ENCODE peak calls at places on chromosomes 7 and 10, in six cellular contexts. S, V, H, R, T and K are unnamed samples.

GRCh38 chr10:92407305-92408016 is 116.5 kb downstream of the MARCHF5 start:
- DNase-seq in S (no peak), V (no peak), H (no peak), R (no peak), T (no peak), K (peak; percentile 71)

GRCh38 chr7:75532639-75533038 is 40.5 kb downstream of the SPDYE5 start:
- DNase-seq in S (no peak), V (no peak), H (no peak), R (no peak), T (no peak), K (no peak)

GRCh38 chr7:26608402-26608801 is 256.0 kb downstream of the SKAP2 start:
- DNase-seq in S (no peak), V (no peak), H (no peak), R (no peak), T (no peak), K (no peak)

GRCh38 chr10:127386606-127387327 is 162.3 kb upstream of the NPS start:
- DNase-seq in S (no peak), V (peak; percentile 81), H (no peak), R (no peak), T (no peak), K (no peak)

GRCh38 chr7:107528461-107528860 is 35.3 kb downstream of the COG5 start:
- DNase-seq in S (peak; percentile 18), V (no peak), H (no peak), R (no peak), T (no peak), K (peak; percentile 68)

GRCh38 chr7:135190703-135191102 is 20.2 kb upstream of the CYREN start:
- DNase-seq in S (no peak), V (no peak), H (no peak), R (no peak), T (no peak), K (peak; percentile 59)

GRCh38 chr10:11724938-11725776 is 17.0 kb upstream of the ECHDC3 start:
- DNase-seq in S (peak; percentile 15), V (no peak), H (no peak), R (no peak), T (peak; percentile 68), K (peak; percentile 56)

GRCh38 chr7:90345548-90346319 is 782 bp upstream of the GTPBP10 start:
- DNase-seq in S (no peak), V (peak; percentile 64), H (no peak), R (no peak), T (peak; percentile 41), K (peak; percentile 47)

GRCh38 chr10:129741280-129741977 is 222.6 kb downstream of the EBF3 start:
- DNase-seq in S (no peak), V (peak; percentile 25), H (no peak), R (no peak), T (peak; percentile 2), K (no peak)

GRCh38 chr7:158362912-158363905 is 224.4 kb downstream of the PTPRN2 start:
- DNase-seq in S (no peak), V (peak; percentile 88), H (no peak), R (no peak), T (peak; percentile 33), K (no peak)

GRCh38 chr7:39952378-39952777 is 2.3 kb downstream of the CDK13 start:
- DNase-seq in S (no peak), V (no peak), H (no peak), R (no peak), T (no peak), K (peak; percentile 5)

GRCh38 chr10:62934258-62934657 is 118.1 kb upstream of the EGR2 start:
- DNase-seq in S (no peak), V (no peak), H (no peak), R (no peak), T (no peak), K (peak; percentile 50)

GRCh38 chr7:125355899-125356298 is 426.3 kb upstream of the POT1 start:
- DNase-seq in S (no peak), V (no peak), H (no peak), R (no peak), T (no peak), K (no peak)

DNA sequence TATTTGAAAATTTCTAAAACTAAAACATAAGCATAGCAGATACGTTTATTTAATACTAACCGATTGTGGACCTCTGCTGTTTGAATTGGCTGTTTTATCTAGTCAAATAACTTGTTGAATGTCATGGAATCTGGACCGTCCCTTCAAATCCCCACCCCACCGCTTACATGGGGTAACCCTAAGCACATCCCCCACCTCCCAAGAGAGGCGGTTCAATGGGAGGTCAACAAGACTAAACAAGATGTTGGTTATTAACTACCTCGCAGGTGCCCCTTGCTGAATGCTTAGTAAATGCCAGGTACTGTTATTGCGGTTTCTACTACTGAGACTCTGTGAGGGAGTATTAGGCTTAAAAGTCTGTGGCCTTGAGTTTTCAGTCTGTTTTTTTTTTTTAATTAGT is 70.9 kb downstream of the DAGLB start:
- DNase-seq in S (no peak), V (no peak), H (no peak), R (no peak), T (peak; percentile 45), K (no peak)
- H3K4me1 ChIP-seq in S (peaks cover 9% of the 10 kb centered on the region), V (no peaks in the 10 kb centered on the region), H (no peaks in the 10 kb centered on the region), R (peaks cover 28% of the 10 kb centered on the region), T (peaks cover 14% of the 10 kb centered on the region), K (peaks cover 6% of the 10 kb centered on the region)

DNA sequence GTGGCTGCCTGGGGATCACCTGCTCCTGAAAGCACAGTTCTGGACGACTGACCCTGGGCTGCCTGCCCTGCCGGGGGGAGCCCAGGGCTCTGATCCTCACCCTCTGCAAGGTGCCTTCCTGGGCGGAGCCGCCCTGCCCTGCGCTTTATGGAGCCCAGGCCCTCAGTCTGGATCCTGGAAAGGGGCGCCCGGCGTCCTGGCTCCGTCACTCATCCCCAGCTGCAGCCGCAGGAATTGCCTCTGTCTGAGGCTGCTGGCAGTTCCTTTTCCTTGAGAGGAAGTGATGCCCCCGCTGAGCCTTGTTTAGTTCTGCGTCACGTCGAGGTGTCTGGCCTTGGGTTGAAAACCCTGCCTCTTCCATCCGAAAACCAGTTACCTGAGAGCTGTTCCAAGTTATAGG is 5.2 kb downstream of the MAFK start:
- DNase-seq in S (no peak), V (peak; percentile 65), H (no peak), R (no peak), T (no peak), K (no peak)
- H3K4me1 ChIP-seq in S (peaks cover 60% of the 10 kb centered on the region), V (peaks cover 11% of the 10 kb centered on the region), H (peaks cover 18% of the 10 kb centered on the region), R (peaks cover 24% of the 10 kb centered on the region), T (peaks cover 59% of the 10 kb centered on the region), K (peaks cover 33% of the 10 kb centered on the region)

DNA sequence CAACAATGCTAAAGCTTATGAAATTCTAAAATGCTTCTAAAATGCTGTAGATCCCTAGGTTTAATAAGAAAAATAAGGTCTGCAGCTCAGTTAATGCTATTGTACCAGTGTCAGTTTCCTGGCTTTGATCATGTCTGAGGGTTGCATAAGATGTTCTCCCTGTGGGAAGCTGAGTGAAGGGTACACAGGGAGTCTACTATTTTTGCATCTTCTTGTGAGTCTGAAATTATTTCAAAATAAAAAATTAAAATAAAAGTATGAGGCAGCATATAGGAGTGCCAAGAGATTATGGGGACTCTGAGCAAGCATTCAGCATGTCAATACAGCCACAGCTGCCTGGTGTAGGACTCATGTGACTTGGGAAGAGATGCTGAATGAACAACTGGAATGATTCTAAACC is 14.7 kb downstream of the CHST15 start:
- DNase-seq in S (no peak), V (no peak), H (no peak), R (no peak), T (no peak), K (no peak)
- H3K4me1 ChIP-seq in S (peaks cover 14% of the 10 kb centered on the region), V (no peaks in the 10 kb centered on the region), H (peaks cover 28% of the 10 kb centered on the region), R (no peaks in the 10 kb centered on the region), T (peaks cover 9% of the 10 kb centered on the region), K (no peaks in the 10 kb centered on the region)

DNA sequence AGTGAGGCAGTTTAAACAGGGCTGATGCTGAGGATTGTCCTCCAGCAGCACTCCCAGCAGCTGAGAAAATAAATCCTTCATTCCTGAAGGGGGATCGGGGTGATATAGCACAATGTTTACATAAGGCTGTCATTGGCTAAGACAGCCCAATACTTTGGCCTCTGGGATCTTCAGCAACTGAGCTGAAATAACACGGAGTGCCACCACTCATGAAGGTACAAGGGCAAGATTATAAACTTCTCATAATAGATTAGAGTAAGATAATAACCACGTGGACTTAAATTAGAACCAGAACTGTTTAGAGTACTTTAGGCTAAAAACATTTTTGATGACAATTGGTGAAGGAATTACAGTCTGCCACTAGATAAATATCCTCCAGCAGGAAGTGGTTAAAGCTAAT is 70.0 kb upstream of the PAPSS2 start:
- DNase-seq in S (no peak), V (no peak), H (no peak), R (no peak), T (peak; percentile 25), K (no peak)
- H3K4me1 ChIP-seq in S (no peaks in the 10 kb centered on the region), V (peaks cover 22% of the 10 kb centered on the region), H (no peaks in the 10 kb centered on the region), R (no peaks in the 10 kb centered on the region), T (peaks cover 24% of the 10 kb centered on the region), K (peaks cover 3% of the 10 kb centered on the region)

GRCh38 chr7:41977165-41977651 is 259.8 kb downstream of the GLI3 start:
- DNase-seq in S (no peak), V (peak; percentile 76), H (no peak), R (no peak), T (peak; percentile 64), K (no peak)
- H3K4me1 ChIP-seq in S (peaks cover 2% of the 10 kb centered on the region), V (no peaks in the 10 kb centered on the region), H (no peaks in the 10 kb centered on the region), R (peaks cover 7% of the 10 kb centered on the region), T (peaks cover 6% of the 10 kb centered on the region), K (no peaks in the 10 kb centered on the region)

GRCh38 chr7:36790280-36790679 is 66.0 kb upstream of the AOAH start:
- DNase-seq in S (peak; percentile 7), V (no peak), H (no peak), R (no peak), T (no peak), K (no peak)
- H3K4me1 ChIP-seq in S (no peaks in the 10 kb centered on the region), V (peaks cover 5% of the 10 kb centered on the region), H (no peaks in the 10 kb centered on the region), R (no peaks in the 10 kb centered on the region), T (peaks cover 12% of the 10 kb centered on the region), K (peaks cover 13% of the 10 kb centered on the region)

DNA sequence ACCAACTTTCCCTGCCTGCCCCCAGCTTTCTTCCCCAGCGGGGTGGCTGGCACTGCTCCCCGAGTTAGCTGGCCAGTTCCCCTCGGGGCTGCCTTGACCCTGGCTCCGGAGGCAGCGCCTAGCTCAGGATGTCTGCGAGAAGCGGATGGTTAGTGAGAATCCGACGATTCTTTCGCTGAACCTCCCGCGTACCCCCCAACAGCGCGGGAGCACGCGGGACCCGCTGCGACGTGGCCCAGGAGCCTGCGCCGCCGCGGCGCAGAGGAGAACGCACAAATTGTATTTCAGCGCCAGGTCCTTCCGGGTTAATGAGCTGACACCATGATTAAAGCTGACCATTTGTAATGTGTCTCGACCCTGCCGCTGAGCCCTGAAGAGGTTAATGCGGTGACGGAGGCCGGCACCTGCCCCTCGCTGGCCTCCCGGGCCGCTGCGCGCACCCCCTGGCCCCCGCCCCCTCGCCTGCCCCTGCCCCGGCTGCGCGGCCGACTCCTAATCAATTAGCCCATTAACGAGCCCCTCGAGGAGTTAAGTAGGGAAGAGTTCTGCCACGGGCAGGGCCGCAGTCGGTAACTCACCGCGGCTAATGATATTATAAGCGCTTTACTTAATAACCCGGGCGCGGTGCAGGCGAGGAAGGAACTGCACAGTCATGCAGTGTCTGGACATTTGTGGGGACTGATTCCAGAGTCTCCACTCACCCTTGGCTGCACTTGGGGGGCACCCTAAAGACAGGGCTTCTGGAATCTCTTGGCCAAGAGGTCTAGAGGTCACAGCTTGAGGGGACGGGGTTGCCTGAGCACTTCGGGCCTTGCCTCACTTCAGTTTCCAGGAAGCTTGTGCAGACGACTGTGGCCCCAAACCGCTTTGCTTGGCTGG is 1.7 kb upstream of the HMX2 start:
- DNase-seq in S (no peak), V (peak; percentile 64), H (no peak), R (no peak), T (no peak), K (no peak)
- H3K4me1 ChIP-seq in S (peaks cover 16% of the 10 kb centered on the region), V (peaks cover 2% of the 10 kb centered on the region), H (peaks cover 33% of the 10 kb centered on the region), R (peaks cover 16% of the 10 kb centered on the region), T (peaks cover 11% of the 10 kb centered on the region), K (no peaks in the 10 kb centered on the region)